ENCODE peak calls at places on chromosomes 4 and X, in eight cellular contexts. X is NCI-H1105 treated with DMSO at 0.1 percent for 48 hours; C is activated CD8-positive, alpha-beta memory T cell treated with anti-CD3 and anti-CD28 coated beads for 24 hours; N is fibroblast of mammary gland; E is SHP77; L is NCI-H1930; P is ovary; F is cardiac muscle cell. A is an unnamed sample.

GRCh38 chr4:72468904-72469502 is 100.0 kb downstream of the ADAMTS3 start:
- DNase-seq in X (peak), L (peak), N (peak), C (no peak), F (peak), E (no peak), P (no peak), A (no peak)

GRCh38 chr4:122100508-122100907 is 51.6 kb upstream of the BLTP1 start:
- DNase-seq in P (no peak), F (no peak), E (no peak), L (no peak), N (no peak), C (no peak), X (no peak), A (no peak)

GRCh38 chr4:6929735-6930464 is 20.3 kb downstream of the TBC1D14 start:
- DNase-seq in E (no peak), F (no peak), C (no peak), N (no peak), X (no peak), L (no peak), P (no peak), A (no peak)

GRCh38 chr4:53706422-53707032 is 115.2 kb upstream of the LNX1 start:
- DNase-seq in P (no peak), E (peak), N (peak), X (peak), L (peak), F (peak), C (no peak), A (no peak)

GRCh38 chrX:98299785-98300184 is 1416.1 kb downstream of the RPA4 start:
- DNase-seq in L (no peak), C (no peak), N (peak), E (no peak), P (no peak), X (no peak), F (no peak), A (no peak)

GRCh38 chr4:79623125-79623905 is 215.3 kb upstream of the GK2 start:
- DNase-seq in L (no peak), N (no peak), P (no peak), X (no peak), C (no peak), F (no peak), E (peak), A (peak)

GRCh38 chr4:2767705-2768074 is 11.6 kb upstream of the TNIP2 start:
- DNase-seq in F (peak), L (no peak), P (no peak), X (no peak), E (no peak), N (no peak), C (no peak), A (peak)

GRCh38 chr4:178415925-178416324 is 973.7 kb upstream of the AGA start:
- DNase-seq in N (no peak), P (no peak), C (no peak), E (no peak), L (no peak), F (no peak), X (no peak), A (no peak)

GRCh38 chr4:168748807-168749206 is 252.0 kb downstream of the PALLD start:
- DNase-seq in P (no peak), X (no peak), L (no peak), C (no peak), F (no peak), E (no peak), N (no peak), A (no peak)

GRCh38 chr4:70667710-70668535 is 1.6 kb upstream of the JCHAIN start:
- DNase-seq in P (no peak), F (no peak), L (no peak), E (no peak), N (peak), X (no peak), C (no peak), A (no peak)

GRCh38 chrX:19172741-19173140 is 50.5 kb upstream of the ADGRG2 start:
- DNase-seq in E (no peak), F (no peak), P (no peak), L (no peak), N (no peak), X (no peak), C (no peak), A (no peak)

GRCh38 chr4:185638093-185638492 is 102.8 kb upstream of the PDLIM3 start:
- DNase-seq in P (no peak), E (no peak), N (no peak), L (no peak), F (no peak), C (no peak), X (no peak), A (no peak)

GRCh38 chr4:4477796-4478195 is 64.1 kb downstream of the STX18 start:
- DNase-seq in X (no peak), L (no peak), P (no peak), C (no peak), F (no peak), N (peak), E (no peak), A (no peak)

GRCh38 chr4:111806331-111806730 is 338.9 kb upstream of the FAM241A start:
- DNase-seq in N (no peak), E (no peak), L (no peak), C (no peak), P (no peak), X (no peak), F (peak), A (no peak)

GRCh38 chrX:123185714-123186113 is 1.6 kb downstream of the GRIA3 start:
- DNase-seq in E (no peak), N (no peak), X (no peak), F (peak), P (no peak), L (no peak), C (no peak), A (no peak)

GRCh38 chrX:55450259-55450658 is 1.7 kb upstream of the MAGEH1 start:
- DNase-seq in F (peak), P (no peak), N (peak), X (no peak), L (no peak), E (no peak), C (no peak), A (no peak)

GRCh38 chr4:128775916-128776315 is 33.6 kb upstream of the JADE1 start:
- DNase-seq in X (no peak), L (no peak), F (no peak), P (no peak), E (no peak), N (no peak), C (no peak), A (no peak)

GRCh38 chrX:102832661-102833060 is 104.4 kb upstream of the RAB40AL start:
- DNase-seq in N (peak), E (peak), L (no peak), X (no peak), P (no peak), F (no peak), C (no peak), A (no peak)

GRCh38 chrX:1012678-1013300 is 199.7 kb downstream of the CRLF2 start:
- DNase-seq in X (no peak), F (no peak), N (no peak), E (no peak), C (no peak), L (no peak), P (no peak), A (no peak)

GRCh38 chrX:134460005-134460860 is at the start of gene HPRT1:
- DNase-seq in E (peak), C (peak), P (peak), X (peak), L (peak), N (peak), F (peak), A (peak)

GRCh38 chr4:99383381-99383780 is 30.8 kb upstream of the ADH1C start:
- DNase-seq in E (no peak), P (no peak), F (no peak), N (peak), X (no peak), L (no peak), C (no peak), A (no peak)

GRCh38 chrX:43745938-43746721 is 90.0 kb downstream of the MAOA start:
- DNase-seq in E (no peak), C (no peak), X (no peak), P (no peak), L (no peak), F (no peak), N (peak), A (no peak)

GRCh38 chrX:13432376-13432775 is 112.5 kb upstream of the ATXN3L start:
- DNase-seq in N (peak), F (no peak), E (no peak), P (no peak), X (no peak), L (no peak), C (no peak), A (peak)

GRCh38 chr4:158176108-158176507 is 3.3 kb upstream of the GASK1B start:
- DNase-seq in L (no peak), N (peak), F (no peak), C (no peak), P (no peak), E (no peak), X (no peak), A (no peak)

GRCh38 chr4:76306882-76307669 is 543 bp downstream of the STBD1 start:
- DNase-seq in L (peak), N (peak), P (peak), E (peak), X (no peak), F (peak), C (peak), A (peak)

GRCh38 chr4:71188197-71188625 is 150.6 kb upstream of the SLC4A4 start:
- DNase-seq in L (no peak), C (no peak), F (peak), N (no peak), X (no peak), P (no peak), E (peak), A (no peak)

GRCh38 chr4:176230827-176231226 is 35.4 kb upstream of the SPATA4 start:
- DNase-seq in P (no peak), C (no peak), E (no peak), F (no peak), X (no peak), N (no peak), L (no peak), A (no peak)

GRCh38 chr4:101556845-101557244 is 209.5 kb upstream of the PPP3CA start:
- DNase-seq in E (no peak), L (no peak), P (no peak), N (no peak), X (no peak), F (no peak), C (no peak), A (no peak)

GRCh38 chr4:158164849-158165248 is 8.0 kb downstream of the GASK1B start:
- DNase-seq in F (no peak), X (no peak), E (no peak), C (no peak), L (no peak), P (no peak), N (no peak), A (no peak)

GRCh38 chr4:84491420-84491819 is 7.7 kb downstream of the NKX6-1 start:
- DNase-seq in N (no peak), F (no peak), L (no peak), P (no peak), C (no peak), E (no peak), X (no peak), A (no peak)

GRCh38 chr4:51884606-51885005 is 41.7 kb downstream of the DCUN1D4 start:
- DNase-seq in L (no peak), C (no peak), N (no peak), F (no peak), E (no peak), P (no peak), X (no peak), A (no peak)

A was measured in left cardiac atrium.